ENCODE peak calls at places on chromosomes 6 and 20, in eight cellular contexts. L is dorsolateral prefrontal cortex, I is brain microvascular endothelial cell, S is astrocyte of the cerebellum, J is DND-41, K is GM23338, F is body of pancreas, Q is AG10803. H is an unnamed sample.

GRCh38 chr6:134464690-134465411 is 146.9 kb upstream of the SGK1 start:
- DNase-seq in L (no peak), I (peak), S (peak), J (no peak), K (peak), F (no peak), Q (peak), H (no peak)

GRCh38 chr6:150001295-150001990 is 23.9 kb downstream of the RAET1L start:
- DNase-seq in L (no peak), I (no peak), S (no peak), J (no peak), K (no peak), F (no peak), Q (no peak), H (no peak)

GRCh38 chr6:24859608-24860007 is 60.9 kb upstream of the ARMH2 start:
- DNase-seq in L (no peak), I (no peak), S (no peak), J (no peak), K (no peak), F (no peak), Q (peak), H (no peak)

GRCh38 chr6:37168809-37169457 is 1.0 kb upstream of the PIM1 start:
- DNase-seq in L (no peak), I (no peak), S (no peak), J (no peak), K (peak), F (no peak), Q (no peak), H (peak)

GRCh38 chr6:50145125-50145524 is 95.4 kb upstream of the DEFB112 start:
- DNase-seq in L (no peak), I (no peak), S (no peak), J (no peak), K (peak), F (no peak), Q (peak), H (no peak)

GRCh38 chr20:58546312-58546711 is 31.1 kb upstream of the APCDD1L start:
- DNase-seq in L (no peak), I (no peak), S (no peak), J (no peak), K (no peak), F (no peak), Q (no peak), H (no peak)

GRCh38 chr6:156175971-156176421 is 601.2 kb upstream of the ARID1B start:
- DNase-seq in L (peak), I (no peak), S (no peak), J (no peak), K (peak), F (peak), Q (no peak), H (peak)

GRCh38 chr6:18703546-18703945 is 316.4 kb downstream of the RNF144B start:
- DNase-seq in L (no peak), I (no peak), S (no peak), J (no peak), K (no peak), F (no peak), Q (no peak), H (no peak)

GRCh38 chr6:138563231-138563630 is 63.9 kb upstream of the NHSL1 start:
- DNase-seq in L (no peak), I (no peak), S (no peak), J (no peak), K (no peak), F (no peak), Q (no peak), H (no peak)

GRCh38 chr20:32880635-32881034 is 21.9 kb downstream of the EFCAB8 start:
- DNase-seq in L (no peak), I (no peak), S (no peak), J (no peak), K (no peak), F (no peak), Q (no peak), H (no peak)

GRCh38 chr20:48215536-48215935 is 430.3 kb upstream of the SULF2 start:
- DNase-seq in L (no peak), I (no peak), S (no peak), J (no peak), K (no peak), F (no peak), Q (no peak), H (no peak)

GRCh38 chr6:98343004-98343403 is 491.4 kb upstream of the POU3F2 start:
- DNase-seq in L (no peak), I (no peak), S (no peak), J (no peak), K (no peak), F (no peak), Q (no peak), H (no peak)

GRCh38 chr20:17796096-17796563 is 96.4 kb downstream of the BANF2 start:
- DNase-seq in L (no peak), I (no peak), S (no peak), J (no peak), K (no peak), F (peak), Q (peak), H (no peak)

GRCh38 chr6:30568245-30568644 is 3.0 kb upstream of the ABCF1 start:
- DNase-seq in L (no peak), I (no peak), S (no peak), J (no peak), K (no peak), F (no peak), Q (no peak), H (no peak)

GRCh38 chr6:44489912-44490604 is 102.6 kb downstream of the CDC5L start:
- DNase-seq in L (no peak), I (peak), S (peak), J (no peak), K (no peak), F (peak), Q (peak), H (no peak)

GRCh38 chr6:45327956-45328522 is at the start of gene RUNX2:
- DNase-seq in L (no peak), I (peak), S (peak), J (peak), K (peak), F (no peak), Q (peak), H (no peak)

GRCh38 chr6:132964101-132964867 is 149.9 kb downstream of the RPS12 start:
- DNase-seq in L (no peak), I (peak), S (no peak), J (no peak), K (no peak), F (peak), Q (no peak), H (no peak)

GRCh38 chr6:132768051-132768517 is 10.4 kb upstream of the VNN2 start:
- DNase-seq in L (no peak), I (no peak), S (no peak), J (no peak), K (peak), F (peak), Q (no peak), H (peak)

GRCh38 chr6:158253248-158253647 is 59.0 kb upstream of the TULP4 start:
- DNase-seq in L (no peak), I (no peak), S (no peak), J (no peak), K (no peak), F (no peak), Q (no peak), H (no peak)

GRCh38 chr6:105181981-105182515 is 2.2 kb upstream of the POPDC3 start:
- DNase-seq in L (no peak), I (no peak), S (no peak), J (no peak), K (no peak), F (no peak), Q (no peak), H (no peak)

GRCh38 chr6:139449611-139450000 is 75.2 kb upstream of the CITED2 start:
- DNase-seq in L (no peak), I (no peak), S (no peak), J (no peak), K (peak), F (no peak), Q (peak), H (no peak)

GRCh38 chr6:13417431-13417830 is 70.0 kb downstream of the GFOD1 start:
- DNase-seq in L (no peak), I (no peak), S (no peak), J (no peak), K (no peak), F (no peak), Q (no peak), H (no peak)

GRCh38 chr20:17657079-17657825 is 24.8 kb downstream of the RRBP1 start:
- DNase-seq in L (no peak), I (no peak), S (no peak), J (no peak), K (no peak), F (peak), Q (no peak), H (no peak)

GRCh38 chr6:75333811-75334210 is 49.2 kb upstream of the TMEM30A start:
- DNase-seq in L (no peak), I (no peak), S (no peak), J (no peak), K (no peak), F (no peak), Q (no peak), H (no peak)

GRCh38 chr6:93123585-93123984 is 295.8 kb downstream of the EPHA7 start:
- DNase-seq in L (no peak), I (no peak), S (no peak), J (no peak), K (peak), F (no peak), Q (no peak), H (no peak)

GRCh38 chr6:136039185-136039584 is 187.7 kb downstream of the PDE7B start:
- DNase-seq in L (no peak), I (no peak), S (no peak), J (no peak), K (no peak), F (no peak), Q (peak), H (no peak)

GRCh38 chr6:140979642-140980091 is 1153.1 kb upstream of the GJE1 start:
- DNase-seq in L (no peak), I (peak), S (peak), J (no peak), K (no peak), F (peak), Q (peak), H (no peak)

GRCh38 chr6:127102299-127102698 is 16.2 kb upstream of the RSPO3 start:
- DNase-seq in L (no peak), I (peak), S (no peak), J (no peak), K (no peak), F (no peak), Q (peak), H (no peak)

GRCh38 chr20:15395457-15395856 is 1058.0 kb upstream of the FLRT3 start:
- DNase-seq in L (no peak), I (no peak), S (no peak), J (no peak), K (no peak), F (no peak), Q (no peak), H (no peak)

GRCh38 chr6:82337688-82338257 is 25.8 kb upstream of the TPBG start:
- DNase-seq in L (no peak), I (no peak), S (no peak), J (no peak), K (peak), F (no peak), Q (no peak), H (no peak)

GRCh38 chr6:139483082-139483481 is 108.6 kb upstream of the CITED2 start:
- DNase-seq in L (no peak), I (no peak), S (no peak), J (no peak), K (peak), F (no peak), Q (no peak), H (no peak)

GRCh38 chr6:57423468-57423867 is 106.0 kb downstream of the PRIM2 start:
- DNase-seq in L (no peak), I (no peak), S (no peak), J (no peak), K (peak), F (no peak), Q (no peak), H (no peak)

GRCh38 chr6:128363020-128363419 is 157.4 kb downstream of the PTPRK start:
- DNase-seq in L (no peak), I (no peak), S (no peak), J (no peak), K (no peak), F (no peak), Q (no peak), H (no peak)

GRCh38 chr20:50610212-50610718 is 81.1 kb downstream of the RIPOR3 start:
- DNase-seq in L (no peak), I (no peak), S (no peak), J (no peak), K (no peak), F (no peak), Q (no peak), H (no peak)

GRCh38 chr20:21693322-21693721 is 12.1 kb upstream of the PAX1 start:
- DNase-seq in L (no peak), I (no peak), S (no peak), J (peak), K (peak), F (no peak), Q (no peak), H (peak)

GRCh38 chr20:34388000-34388399 is 24.9 kb downstream of the ITCH start:
- DNase-seq in L (no peak), I (no peak), S (no peak), J (no peak), K (no peak), F (no peak), Q (no peak), H (no peak)

GRCh38 chr6:170305772-170306323 is 710 bp upstream of the FAM120B start:
- DNase-seq in L (no peak), I (no peak), S (no peak), J (no peak), K (no peak), F (no peak), Q (no peak), H (peak)

GRCh38 chr20:38757145-38757800 is 9.0 kb downstream of the ACTR5 start:
- DNase-seq in L (no peak), I (peak), S (no peak), J (no peak), K (no peak), F (no peak), Q (no peak), H (no peak)

GRCh38 chr6:4403828-4404227 is 268.5 kb upstream of the ECI2 start:
- DNase-seq in L (no peak), I (no peak), S (no peak), J (no peak), K (no peak), F (no peak), Q (peak), H (no peak)

GRCh38 chr6:4401408-4402367 is 266.3 kb upstream of the ECI2 start:
- DNase-seq in L (no peak), I (peak), S (no peak), J (no peak), K (no peak), F (peak), Q (peak), H (no peak)

GRCh38 chr6:4404410-4404809 is 269.0 kb upstream of the ECI2 start:
- DNase-seq in L (no peak), I (peak), S (no peak), J (no peak), K (no peak), F (no peak), Q (no peak), H (no peak)

GRCh38 chr6:4403023-4403752 is 267.8 kb upstream of the ECI2 start:
- DNase-seq in L (no peak), I (no peak), S (no peak), J (no peak), K (no peak), F (no peak), Q (no peak), H (no peak)

GRCh38 chr6:4402477-4402976 is 267.2 kb upstream of the ECI2 start:
- DNase-seq in L (no peak), I (peak), S (peak), J (no peak), K (no peak), F (peak), Q (peak), H (no peak)
- H3K4me3 ChIP-seq in L (no peak), I (no peak), S (no peak), J (no peak), K (no peak), F (no peak), Q (no peak), H (no peak)

GRCh38 chr6:28711325-28711724 is 185.6 kb downstream of the GPX5 start:
- DNase-seq in L (no peak), I (no peak), S (no peak), J (no peak), K (no peak), F (no peak), Q (no peak), H (no peak)

GRCh38 chr6:28710466-28711191 is 184.9 kb downstream of the GPX5 start:
- DNase-seq in L (no peak), I (peak), S (no peak), J (no peak), K (peak), F (no peak), Q (peak), H (no peak)

GRCh38 chr6:28707387-28708282 is 182.0 kb downstream of the GPX5 start:
- DNase-seq in L (no peak), I (no peak), S (no peak), J (no peak), K (no peak), F (no peak), Q (no peak), H (no peak)

GRCh38 chr6:28712982-28713381 is 187.3 kb downstream of the GPX5 start:
- DNase-seq in L (no peak), I (no peak), S (no peak), J (no peak), K (no peak), F (no peak), Q (no peak), H (no peak)

GRCh38 chr6:28709478-28710349 is 184.0 kb downstream of the GPX5 start:
- DNase-seq in L (no peak), I (peak), S (no peak), J (no peak), K (peak), F (no peak), Q (no peak), H (no peak)
- H3K4me3 ChIP-seq in L (no peak), I (peak), S (peak), J (no peak), K (peak), F (no peak), Q (peak), H (no peak)

DNA sequence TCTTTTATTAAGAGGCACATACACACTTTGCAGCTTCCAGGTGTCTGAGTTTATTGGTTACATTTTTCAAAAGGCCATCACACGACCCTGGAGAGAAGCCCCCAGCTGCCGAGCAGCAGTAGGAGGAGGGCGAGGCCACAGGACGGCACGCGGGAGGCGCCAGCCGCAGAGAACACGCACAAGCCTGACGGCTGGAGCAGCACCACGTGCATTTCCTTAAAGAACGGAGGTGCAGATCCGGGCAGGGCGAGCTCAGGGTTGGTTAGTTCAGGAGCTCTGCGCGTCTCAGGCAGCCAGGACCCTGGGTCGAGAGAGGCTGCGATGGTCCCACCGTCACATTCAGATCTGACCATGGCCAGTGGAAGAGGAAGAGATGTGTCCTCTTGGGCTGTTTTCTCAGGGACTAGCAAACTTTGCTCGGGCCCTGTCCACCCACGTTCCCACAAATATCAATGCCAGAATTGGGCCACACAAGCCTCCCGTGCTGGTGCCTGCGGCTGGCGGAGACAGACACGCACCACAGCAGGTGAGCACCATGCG is 121.4 kb upstream of the AFDN start:
- DNase-seq in L (no peak), I (no peak), S (no peak), J (no peak), K (no peak), F (no peak), Q (no peak), H (no peak)
- H3K4me3 ChIP-seq in L (no peak), I (no peak), S (no peak), J (no peak), K (no peak), F (no peak), Q (no peak), H (no peak)

GRCh38 chr6:106514281-106514885 is 114.9 kb downstream of the RTN4IP1 start:
- DNase-seq in L (no peak), I (no peak), S (no peak), J (no peak), K (no peak), F (no peak), Q (no peak), H (peak)
- H3K4me3 ChIP-seq in L (no peak), I (no peak), S (no peak), J (no peak), K (no peak), F (no peak), Q (peak), H (peak)

GRCh38 chr6:109493865-109494264 is 10.8 kb upstream of the ZBTB24 start:
- DNase-seq in L (no peak), I (no peak), S (no peak), J (no peak), K (no peak), F (no peak), Q (no peak), H (no peak)

GRCh38 chr6:109490708-109491107 is 7.7 kb upstream of the ZBTB24 start:
- DNase-seq in L (no peak), I (no peak), S (no peak), J (peak), K (peak), F (no peak), Q (no peak), H (no peak)

GRCh38 chr6:109486068-109486467 is 3.0 kb upstream of the ZBTB24 start:
- DNase-seq in L (no peak), I (no peak), S (no peak), J (no peak), K (no peak), F (no peak), Q (no peak), H (peak)

GRCh38 chr6:109496036-109496761 is 13.2 kb upstream of the ZBTB24 start:
- DNase-seq in L (no peak), I (no peak), S (no peak), J (no peak), K (no peak), F (no peak), Q (peak), H (no peak)

DNA sequence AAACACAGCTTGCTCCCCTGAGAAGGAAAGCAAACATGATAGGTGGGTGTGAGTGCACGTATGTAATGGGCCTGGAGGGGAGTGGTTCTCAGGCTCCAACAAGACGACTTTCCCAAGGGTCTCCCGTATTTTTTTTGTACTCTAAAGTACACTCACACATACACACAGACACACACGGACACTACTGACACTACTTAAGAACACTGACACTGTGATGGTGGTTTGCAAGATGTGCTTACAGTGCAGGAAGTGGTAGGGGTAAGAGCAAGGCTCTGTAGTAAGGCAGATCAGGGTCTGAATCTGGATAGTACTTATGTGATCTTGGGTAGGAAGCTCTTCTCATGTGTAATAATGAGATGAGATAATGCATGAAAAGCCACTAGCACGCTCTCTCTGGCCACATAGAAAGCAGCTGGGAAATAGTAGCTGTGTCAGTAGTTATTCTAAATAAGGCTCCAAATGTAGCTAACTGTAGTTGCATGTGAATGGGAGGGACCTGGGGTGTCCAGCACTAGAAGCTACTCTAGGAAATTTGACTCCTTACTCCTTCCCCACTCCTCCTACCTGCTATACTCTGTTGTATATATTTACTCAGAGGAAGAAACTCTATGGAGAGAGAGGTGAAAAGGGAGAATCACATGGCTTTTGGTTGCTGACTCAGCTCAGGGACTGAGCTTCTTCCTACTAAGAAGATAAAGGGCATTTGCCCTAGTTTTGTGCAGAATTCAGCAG is 8.4 kb upstream of the ZBTB24 start:
- DNase-seq in L (no peak), I (no peak), S (no peak), J (peak), K (peak), F (no peak), Q (no peak), H (peak)
- H3K4me3 ChIP-seq in L (no peak), I (no peak), S (no peak), J (no peak), K (peak), F (no peak), Q (no peak), H (no peak)